ENCODE peak calls at places on chromosomes 3 and 15, in seven cellular contexts. R is hippocampal formation; Q is putamen; J is stimulated activated CD4-positive, alpha-beta T cell treated with anti-CD3 and anti-CD28 coated beads, Interleukin-4, amount 100 ng/mL, for 4 hours; X is fibroblast of villous mesenchyme; O is amygdala; D is HFFc6. C is an unnamed sample.

GRCh38 chr3:52407779-52408178 is 37.1 kb downstream of the SEMA3G start:
- DNase-seq in J (no peak), O (no peak), Q (no peak), D (no peak), X (no peak), R (no peak), C (no peak)

GRCh38 chr3:41267975-41268640 is 68.8 kb downstream of the CTNNB1 start:
- DNase-seq in X (peak), R (no peak), D (peak), Q (no peak), J (no peak), O (no peak), C (peak)

GRCh38 chr15:92597548-92597947 is 58.0 kb downstream of the FAM174B start:
- DNase-seq in R (no peak), O (no peak), Q (no peak), J (no peak), D (no peak), X (no peak), C (no peak)

GRCh38 chr3:5116568-5116967 is 5.5 kb upstream of the ARL8B start:
- DNase-seq in Q (no peak), J (no peak), X (no peak), R (no peak), O (no peak), D (no peak), C (no peak)

GRCh38 chr15:52546031-52546751 is 17.5 kb upstream of the MYO5A start:
- DNase-seq in Q (no peak), R (no peak), J (no peak), D (no peak), O (no peak), X (no peak), C (no peak)

GRCh38 chr3:169914321-169914720 is 2.9 kb downstream of the SAMD7 start:
- DNase-seq in O (no peak), J (no peak), Q (no peak), D (peak), X (peak), R (no peak), C (no peak)

GRCh38 chr3:61936344-61936937 is 375.1 kb downstream of the PTPRG start:
- DNase-seq in R (no peak), Q (no peak), O (no peak), X (peak), D (peak), J (no peak), C (peak)

GRCh38 chr15:34109775-34110663 is 8.1 kb downstream of the PGBD4 start:
- DNase-seq in R (no peak), X (peak), J (no peak), Q (no peak), O (no peak), D (peak), C (peak)

GRCh38 chr3:77370413-77370812 is 330.5 kb downstream of the ROBO2 start:
- DNase-seq in X (peak), O (no peak), Q (no peak), R (no peak), D (peak), J (no peak), C (no peak)

GRCh38 chr3:75001330-75001729 is 386.9 kb upstream of the CNTN3 start:
- DNase-seq in D (no peak), O (no peak), Q (no peak), R (no peak), J (no peak), X (no peak), C (no peak)

GRCh38 chr3:74546426-74546825 is 68.0 kb downstream of the CNTN3 start:
- DNase-seq in D (peak), X (no peak), Q (no peak), R (no peak), J (no peak), O (no peak), C (no peak)

GRCh38 chr3:45638299-45639043 is 43.9 kb downstream of the LIMD1 start:
- DNase-seq in J (no peak), D (no peak), Q (no peak), X (no peak), O (no peak), R (no peak), C (no peak)

GRCh38 chr3:196272826-196273225 is 14.7 kb downstream of the PCYT1A start:
- DNase-seq in Q (no peak), R (no peak), X (no peak), D (no peak), O (no peak), J (no peak), C (no peak)

GRCh38 chr3:133377396-133377795 is 22.5 kb upstream of the BFSP2 start:
- DNase-seq in J (no peak), D (peak), R (no peak), O (no peak), Q (peak), X (peak), C (peak)

GRCh38 chr15:29129221-29129620 is 140.4 kb downstream of the NSMCE3 start:
- DNase-seq in Q (no peak), R (no peak), J (no peak), D (no peak), X (no peak), O (no peak), C (no peak)

GRCh38 chr15:74307827-74308642 is 59.4 kb downstream of the CYP11A1 start:
- DNase-seq in O (peak), R (peak), Q (no peak), D (peak), X (peak), J (no peak), C (peak)

GRCh38 chr15:40235201-40235890 is 3.5 kb upstream of the PAK6 start:
- DNase-seq in J (no peak), X (no peak), Q (no peak), O (no peak), D (no peak), R (no peak), C (no peak)

GRCh38 chr3:184332370-184333090 is 4.9 kb upstream of the FAM131A start:
- DNase-seq in D (peak), Q (no peak), O (no peak), X (peak), R (no peak), J (no peak), C (no peak)

GRCh38 chr15:60592386-60593339 is 113.7 kb upstream of the ICE2 start:
- DNase-seq in J (peak), Q (peak), X (peak), O (peak), D (peak), R (peak), C (peak)

GRCh38 chr15:69973102-69973714 is 124.5 kb downstream of the TLE3 start:
- DNase-seq in X (peak), D (peak), Q (no peak), O (no peak), J (peak), R (no peak), C (no peak)

GRCh38 chr3:195077611-195078540 is 193.1 kb downstream of the XXYLT1 start:
- DNase-seq in X (no peak), O (no peak), Q (no peak), R (no peak), D (no peak), J (no peak), C (no peak)

GRCh38 chr3:188244395-188244861 is 90.5 kb downstream of the LPP start:
- DNase-seq in O (no peak), J (no peak), X (no peak), D (peak), Q (no peak), R (no peak), C (no peak)

GRCh38 chr3:134796313-134797079 is 1.4 kb downstream of the EPHB1 start:
- DNase-seq in R (peak), X (peak), Q (peak), D (no peak), O (peak), J (no peak), C (peak)

GRCh38 chr3:125165189-125165947 is 47.2 kb downstream of the SLC12A8 start:
- DNase-seq in O (peak), J (no peak), Q (no peak), D (peak), X (peak), R (no peak), C (no peak)

GRCh38 chr15:65598468-65598867 is 12.5 kb downstream of the INTS14 start:
- DNase-seq in J (no peak), Q (no peak), R (no peak), D (no peak), O (no peak), X (no peak), C (no peak)

GRCh38 chr3:104584702-104585101 is 782.0 kb upstream of the ALCAM start:
- DNase-seq in D (no peak), J (no peak), R (no peak), X (no peak), O (no peak), Q (no peak), C (no peak)

GRCh38 chr3:181518222-181518621 is 193.5 kb upstream of the SOX2 start:
- DNase-seq in X (no peak), Q (no peak), J (no peak), O (no peak), R (no peak), D (no peak), C (no peak)

GRCh38 chr15:59371458-59372351 is 966 bp downstream of the MYO1E start:
- DNase-seq in R (peak), O (peak), Q (peak), D (no peak), J (no peak), X (no peak), C (peak)